ENCODE peak calls at places on chromosomes 13 and 19, in nine cellular contexts. One of them, this sample, is unnamed.

GRCh38 chr19:4328243-4328990 is 10.2 kb downstream of the STAP2 start:
- DNase-seq in transverse colon: peak; percentile 96
- DNase-seq in OCI-LY7: peak; percentile 22
- DNase-seq in lower lobe of right lung: peak; percentile 95
- DNase-seq in GM23338: peak; percentile 96
- DNase-seq in fibroblast of lung: peak; percentile 93
- DNase-seq in foreskin fibroblast: peak; percentile 94
- DNase-seq in WERI-Rb-1: peak; percentile 41
- DNase-seq in psoas muscle: peak; percentile 88
- DNase-seq in this sample: peak; percentile 98

GRCh38 chr19:7863157-7863970 is 10.8 kb downstream of the PRR36 start:
- DNase-seq in transverse colon: no peak
- DNase-seq in lower lobe of right lung: no peak
- DNase-seq in OCI-LY7: no peak
- DNase-seq in GM23338: peak; percentile 64
- DNase-seq in psoas muscle: no peak
- DNase-seq in foreskin fibroblast: no peak
- DNase-seq in fibroblast of lung: no peak
- DNase-seq in WERI-Rb-1: no peak
- DNase-seq in this sample: no peak

GRCh38 chr13:34401741-34402140 is 540.3 kb upstream of the NBEA start:
- DNase-seq in GM23338: no peak
- DNase-seq in OCI-LY7: no peak
- DNase-seq in foreskin fibroblast: no peak
- DNase-seq in lower lobe of right lung: no peak
- DNase-seq in WERI-Rb-1: no peak
- DNase-seq in fibroblast of lung: peak; percentile 10
- DNase-seq in psoas muscle: no peak
- DNase-seq in transverse colon: no peak
- DNase-seq in this sample: no peak

GRCh38 chr19:54207908-54208783 is 7.5 kb downstream of the RPS9 start:
- DNase-seq in OCI-LY7: no peak
- DNase-seq in fibroblast of lung: peak; percentile 99
- DNase-seq in GM23338: no peak
- DNase-seq in lower lobe of right lung: peak; percentile 88
- DNase-seq in foreskin fibroblast: peak; percentile 70
- DNase-seq in transverse colon: peak; percentile 72
- DNase-seq in psoas muscle: no peak
- DNase-seq in WERI-Rb-1: no peak
- DNase-seq in this sample: peak; percentile 88

GRCh38 chr19:8036438-8037099 is 16.0 kb upstream of the CCL25 start:
- DNase-seq in transverse colon: no peak
- DNase-seq in fibroblast of lung: no peak
- DNase-seq in psoas muscle: no peak
- DNase-seq in OCI-LY7: no peak
- DNase-seq in WERI-Rb-1: no peak
- DNase-seq in GM23338: no peak
- DNase-seq in foreskin fibroblast: no peak
- DNase-seq in lower lobe of right lung: no peak
- DNase-seq in this sample: no peak

GRCh38 chr13:52850396-52851152 is 2.1 kb upstream of the PCDH8 start:
- DNase-seq in OCI-LY7: no peak
- DNase-seq in transverse colon: peak; percentile 73
- DNase-seq in lower lobe of right lung: peak; percentile 78
- DNase-seq in psoas muscle: peak; percentile 73
- DNase-seq in foreskin fibroblast: peak; percentile 32
- DNase-seq in fibroblast of lung: peak; percentile 48
- DNase-seq in GM23338: peak; percentile 96
- DNase-seq in WERI-Rb-1: peak; percentile 30
- DNase-seq in this sample: peak; percentile 34

GRCh38 chr19:4083677-4084546 is 17.2 kb upstream of the ZBTB7A start:
- DNase-seq in WERI-Rb-1: no peak
- DNase-seq in foreskin fibroblast: no peak
- DNase-seq in GM23338: peak; percentile 50
- DNase-seq in lower lobe of right lung: peak; percentile 77
- DNase-seq in fibroblast of lung: no peak
- DNase-seq in psoas muscle: peak; percentile 21
- DNase-seq in transverse colon: peak; percentile 73
- DNase-seq in OCI-LY7: peak; percentile 23
- DNase-seq in this sample: no peak

GRCh38 chr13:19634129-19634740 is 776 bp downstream of the MPHOSPH8 start:
- DNase-seq in lower lobe of right lung: no peak
- DNase-seq in GM23338: peak; percentile 17
- DNase-seq in WERI-Rb-1: no peak
- DNase-seq in transverse colon: peak; percentile 28
- DNase-seq in psoas muscle: no peak
- DNase-seq in foreskin fibroblast: peak; percentile 37
- DNase-seq in OCI-LY7: peak; percentile 23
- DNase-seq in fibroblast of lung: peak; percentile 55
- DNase-seq in this sample: peak; percentile 59

GRCh38 chr13:106536244-106537034 is 977 bp upstream of the EFNB2 start:
- DNase-seq in transverse colon: peak; percentile 93
- DNase-seq in GM23338: peak; percentile 96
- DNase-seq in lower lobe of right lung: peak; percentile 93
- DNase-seq in OCI-LY7: peak; percentile 80
- DNase-seq in psoas muscle: peak; percentile 88
- DNase-seq in WERI-Rb-1: peak; percentile 95
- DNase-seq in fibroblast of lung: peak; percentile 90
- DNase-seq in foreskin fibroblast: peak; percentile 88
- DNase-seq in this sample: peak; percentile 83

GRCh38 chr13:84273163-84273562 is 390.9 kb upstream of the SLITRK1 start:
- DNase-seq in transverse colon: no peak
- DNase-seq in OCI-LY7: no peak
- DNase-seq in lower lobe of right lung: no peak
- DNase-seq in WERI-Rb-1: no peak
- DNase-seq in fibroblast of lung: no peak
- DNase-seq in GM23338: no peak
- DNase-seq in psoas muscle: no peak
- DNase-seq in foreskin fibroblast: no peak
- DNase-seq in this sample: no peak

GRCh38 chr19:57241181-57241580 is 749 bp downstream of the ZNF805 start:
- DNase-seq in WERI-Rb-1: no peak
- DNase-seq in OCI-LY7: peak; percentile 7
- DNase-seq in psoas muscle: no peak
- DNase-seq in fibroblast of lung: peak; percentile 32
- DNase-seq in lower lobe of right lung: no peak
- DNase-seq in foreskin fibroblast: peak; percentile 19
- DNase-seq in transverse colon: no peak
- DNase-seq in GM23338: peak; percentile 3
- DNase-seq in this sample: peak; percentile 41

GRCh38 chr13:106284358-106284757 is 251.1 kb downstream of the EFNB2 start:
- DNase-seq in psoas muscle: no peak
- DNase-seq in transverse colon: no peak
- DNase-seq in WERI-Rb-1: no peak
- DNase-seq in OCI-LY7: no peak
- DNase-seq in GM23338: no peak
- DNase-seq in foreskin fibroblast: peak; percentile 21
- DNase-seq in lower lobe of right lung: no peak
- DNase-seq in fibroblast of lung: peak; percentile 5
- DNase-seq in this sample: no peak

GRCh38 chr13:22736768-22737092 is 444.0 kb upstream of the SGCG start:
- DNase-seq in WERI-Rb-1: no peak
- DNase-seq in fibroblast of lung: no peak
- DNase-seq in GM23338: no peak
- DNase-seq in lower lobe of right lung: no peak
- DNase-seq in foreskin fibroblast: no peak
- DNase-seq in OCI-LY7: no peak
- DNase-seq in psoas muscle: no peak
- DNase-seq in transverse colon: no peak
- DNase-seq in this sample: no peak

GRCh38 chr13:22738357-22738756 is 442.4 kb upstream of the SGCG start:
- DNase-seq in psoas muscle: no peak
- DNase-seq in GM23338: no peak
- DNase-seq in fibroblast of lung: no peak
- DNase-seq in OCI-LY7: no peak
- DNase-seq in transverse colon: no peak
- DNase-seq in foreskin fibroblast: no peak
- DNase-seq in WERI-Rb-1: no peak
- DNase-seq in lower lobe of right lung: no peak
- DNase-seq in this sample: no peak

GRCh38 chr13:22736084-22736767 is 444.6 kb upstream of the SGCG start:
- DNase-seq in transverse colon: no peak
- DNase-seq in fibroblast of lung: no peak
- DNase-seq in GM23338: no peak
- DNase-seq in lower lobe of right lung: no peak
- DNase-seq in foreskin fibroblast: no peak
- DNase-seq in psoas muscle: no peak
- DNase-seq in WERI-Rb-1: no peak
- DNase-seq in OCI-LY7: no peak
- DNase-seq in this sample: no peak

GRCh38 chr13:22735381-22735995 is 445.3 kb upstream of the SGCG start:
- DNase-seq in WERI-Rb-1: no peak
- DNase-seq in fibroblast of lung: no peak
- DNase-seq in GM23338: peak; percentile 59
- DNase-seq in lower lobe of right lung: no peak
- DNase-seq in OCI-LY7: no peak
- DNase-seq in foreskin fibroblast: no peak
- DNase-seq in transverse colon: no peak
- DNase-seq in psoas muscle: no peak
- DNase-seq in this sample: no peak
- TF ChIP-seq CTCF in WERI-Rb-1: no peak
- TF ChIP-seq CTCF in fibroblast of lung: peak; percentile 28
- TF ChIP-seq CTCF in GM23338: peak; percentile 51
- TF ChIP-seq CTCF in lower lobe of right lung: no peak
- TF ChIP-seq CTCF in OCI-LY7: no peak
- TF ChIP-seq CTCF in foreskin fibroblast: no peak
- TF ChIP-seq CTCF in transverse colon: no peak
- TF ChIP-seq CTCF in psoas muscle: no peak
- TF ChIP-seq CTCF in this sample: no peak

GRCh38 chr19:46471778-46472543 is 598 bp upstream of the PNMA8A start:
- DNase-seq in psoas muscle: no peak
- DNase-seq in WERI-Rb-1: no peak
- DNase-seq in foreskin fibroblast: no peak
- DNase-seq in OCI-LY7: no peak
- DNase-seq in GM23338: no peak
- DNase-seq in fibroblast of lung: no peak
- DNase-seq in lower lobe of right lung: no peak
- DNase-seq in transverse colon: no peak
- DNase-seq in this sample: no peak
- H3K4me3 ChIP-seq in psoas muscle: peak overlapping the region; percentile 56
- H3K4me3 ChIP-seq in WERI-Rb-1: peak overlapping the region; percentile 65
- H3K4me3 ChIP-seq in foreskin fibroblast: peak overlapping the region; percentile 43
- H3K4me3 ChIP-seq in OCI-LY7: no peak overlapping the region
- H3K4me3 ChIP-seq in GM23338: peak overlapping the region; percentile 85
- H3K4me3 ChIP-seq in fibroblast of lung: peak overlapping the region; percentile 24
- H3K4me3 ChIP-seq in lower lobe of right lung: peak overlapping the region; percentile 37
- H3K4me3 ChIP-seq in transverse colon: peak overlapping the region; percentile 41
- H3K4me3 ChIP-seq in this sample: peak overlapping the region; percentile 56

DNA sequence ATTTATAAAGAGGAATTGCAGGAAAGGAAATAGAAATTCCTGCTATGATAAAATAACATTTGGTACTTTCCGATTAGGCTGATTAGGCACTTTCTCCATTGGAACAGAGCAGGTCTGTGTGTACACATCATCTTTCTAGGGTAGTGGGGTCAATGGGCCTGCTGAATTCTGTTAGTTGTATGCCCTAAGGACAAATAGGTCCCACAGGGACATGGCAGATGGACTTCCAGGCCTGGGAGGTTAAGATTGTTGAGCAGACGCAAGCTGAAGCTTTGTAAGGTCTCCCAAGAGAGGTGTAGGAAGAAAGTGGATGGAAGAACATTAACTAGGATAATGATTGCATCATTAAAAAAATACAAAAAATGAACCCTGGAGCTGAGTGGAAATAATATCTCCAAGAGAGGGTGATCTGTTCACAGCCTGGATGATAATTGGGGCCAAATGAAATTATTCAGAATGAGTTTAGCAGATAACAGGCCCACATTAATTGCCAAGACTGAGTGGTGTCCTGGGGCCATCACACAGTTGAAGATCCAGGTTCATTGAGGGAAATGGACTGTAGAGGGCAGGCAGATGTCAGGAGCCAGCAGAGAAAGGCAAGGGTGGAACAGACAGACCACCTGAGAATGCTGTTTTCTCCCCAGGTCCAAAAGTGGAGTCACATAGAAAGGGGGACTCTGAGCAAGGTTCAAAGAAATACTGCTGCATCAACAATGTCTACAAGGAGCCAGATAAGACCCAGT is 215.1 kb downstream of the DNAJC15 start:
- DNase-seq in WERI-Rb-1: no peak
- DNase-seq in OCI-LY7: no peak
- DNase-seq in GM23338: no peak
- DNase-seq in fibroblast of lung: no peak
- DNase-seq in foreskin fibroblast: no peak
- DNase-seq in psoas muscle: no peak
- DNase-seq in lower lobe of right lung: no peak
- DNase-seq in transverse colon: no peak
- DNase-seq in this sample: no peak
- TF ChIP-seq CTCF in WERI-Rb-1: no peak
- TF ChIP-seq CTCF in OCI-LY7: no peak
- TF ChIP-seq CTCF in GM23338: peak; percentile 45
- TF ChIP-seq CTCF in fibroblast of lung: no peak
- TF ChIP-seq CTCF in foreskin fibroblast: no peak
- TF ChIP-seq CTCF in psoas muscle: no peak
- TF ChIP-seq CTCF in lower lobe of right lung: no peak
- TF ChIP-seq CTCF in transverse colon: no peak
- TF ChIP-seq CTCF in this sample: no peak

GRCh38 chr13:73331556-73331955 is 272.8 kb downstream of the KLF5 start:
- DNase-seq in OCI-LY7: no peak
- DNase-seq in psoas muscle: no peak
- DNase-seq in GM23338: no peak
- DNase-seq in fibroblast of lung: no peak
- DNase-seq in foreskin fibroblast: no peak
- DNase-seq in lower lobe of right lung: no peak
- DNase-seq in WERI-Rb-1: no peak
- DNase-seq in transverse colon: no peak
- DNase-seq in this sample: no peak

GRCh38 chr13:73336789-73337188 is 278.0 kb downstream of the KLF5 start:
- DNase-seq in foreskin fibroblast: no peak
- DNase-seq in lower lobe of right lung: no peak
- DNase-seq in GM23338: peak; percentile 5
- DNase-seq in OCI-LY7: no peak
- DNase-seq in WERI-Rb-1: no peak
- DNase-seq in fibroblast of lung: no peak
- DNase-seq in psoas muscle: no peak
- DNase-seq in transverse colon: no peak
- DNase-seq in this sample: no peak

GRCh38 chr13:73335226-73335625 is 276.4 kb downstream of the KLF5 start:
- DNase-seq in lower lobe of right lung: no peak
- DNase-seq in GM23338: no peak
- DNase-seq in transverse colon: no peak
- DNase-seq in foreskin fibroblast: peak; percentile 69
- DNase-seq in fibroblast of lung: peak; percentile 67
- DNase-seq in OCI-LY7: no peak
- DNase-seq in WERI-Rb-1: peak; percentile 13
- DNase-seq in psoas muscle: no peak
- DNase-seq in this sample: peak; percentile 20

GRCh38 chr13:73335938-73336337 is 277.1 kb downstream of the KLF5 start:
- DNase-seq in psoas muscle: no peak
- DNase-seq in WERI-Rb-1: no peak
- DNase-seq in transverse colon: no peak
- DNase-seq in lower lobe of right lung: no peak
- DNase-seq in GM23338: no peak
- DNase-seq in foreskin fibroblast: no peak
- DNase-seq in fibroblast of lung: no peak
- DNase-seq in OCI-LY7: no peak
- DNase-seq in this sample: no peak

DNA sequence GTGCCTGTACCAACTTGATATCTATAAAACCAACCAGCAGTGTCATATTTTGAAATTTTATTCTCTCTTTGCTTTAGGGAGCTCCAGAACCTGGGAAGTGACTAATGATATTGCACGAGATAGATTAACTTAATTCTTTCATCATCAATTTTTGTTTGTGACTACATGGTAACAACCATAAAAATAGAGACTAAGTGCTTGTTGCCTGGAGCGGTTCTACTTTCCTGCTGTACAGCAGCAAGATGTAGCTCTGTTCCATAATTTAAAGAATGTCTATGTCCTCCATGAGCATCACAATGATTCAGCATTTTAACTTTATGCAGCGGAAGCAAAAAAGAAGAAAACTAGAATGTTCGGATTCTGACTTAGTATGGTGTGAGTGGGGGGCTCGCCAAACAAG is 275.7 kb downstream of the KLF5 start:
- DNase-seq in transverse colon: no peak
- DNase-seq in GM23338: no peak
- DNase-seq in WERI-Rb-1: no peak
- DNase-seq in OCI-LY7: no peak
- DNase-seq in fibroblast of lung: no peak
- DNase-seq in foreskin fibroblast: peak; percentile 24
- DNase-seq in lower lobe of right lung: no peak
- DNase-seq in psoas muscle: no peak
- DNase-seq in this sample: no peak
- H3K4me3 ChIP-seq in transverse colon: no peak overlapping the region
- H3K4me3 ChIP-seq in GM23338: no peak overlapping the region
- H3K4me3 ChIP-seq in WERI-Rb-1: no peak overlapping the region
- H3K4me3 ChIP-seq in OCI-LY7: no peak overlapping the region
- H3K4me3 ChIP-seq in fibroblast of lung: no peak overlapping the region
- H3K4me3 ChIP-seq in foreskin fibroblast: no peak overlapping the region
- H3K4me3 ChIP-seq in lower lobe of right lung: no peak overlapping the region
- H3K4me3 ChIP-seq in psoas muscle: no peak overlapping the region
- H3K4me3 ChIP-seq in this sample: no peak overlapping the region